ENCODE peak calls at places on chromosomes 16 and 17, in seven cellular contexts. E, I, Y, H, N, X and O are unnamed samples. For H3K4me1 and H3K36me3, the result is how much of the 10 kb centered on the place peaks cover.

GRCh38 chr17:73360961-73361761 is 49.4 kb upstream of the CDC42EP4 start:
- DNase-seq in I (no peak), H (no peak), X (no peak), N (no peak), Y (no peak), E (no peak), O (no peak)

GRCh38 chr17:65219124-65219523 is 82.0 kb downstream of the RGS9 start:
- DNase-seq in N (no peak), I (no peak), X (no peak), Y (no peak), E (no peak), H (no peak), O (no peak)

GRCh38 chr16:53884748-53885147 is 180.8 kb downstream of the FTO start:
- DNase-seq in Y (no peak), N (no peak), I (no peak), H (no peak), X (peak), E (no peak), O (no peak)

GRCh38 chr17:1703063-1703462 is 7.1 kb downstream of the TLCD2 start:
- DNase-seq in E (no peak), N (no peak), Y (no peak), X (peak), H (no peak), I (no peak), O (no peak)

GRCh38 chr17:32970281-32970680 is 21.4 kb upstream of the SPACA3 start:
- DNase-seq in I (no peak), E (no peak), Y (peak), H (no peak), N (no peak), X (no peak), O (no peak)

GRCh38 chr16:53080345-53081031 is 25.7 kb downstream of the CHD9 start:
- DNase-seq in I (no peak), H (peak), E (peak), N (no peak), Y (peak), X (peak), O (peak)

GRCh38 chr17:66493283-66494019 is 191.0 kb downstream of the PRKCA start:
- DNase-seq in X (peak), E (no peak), Y (peak), H (no peak), I (no peak), N (no peak), O (no peak)

GRCh38 chr17:74037320-74037719 is 166.2 kb upstream of the RPL38 start:
- DNase-seq in E (no peak), H (no peak), Y (peak), I (no peak), X (no peak), N (no peak), O (no peak)

GRCh38 chr16:80045944-80046660 is 445.6 kb upstream of the MAF start:
- DNase-seq in Y (no peak), E (no peak), I (no peak), X (no peak), N (no peak), H (no peak), O (no peak)

GRCh38 chr16:72791786-72792185 is 256.1 kb downstream of the ZFHX3 start:
- DNase-seq in H (no peak), E (no peak), I (no peak), Y (no peak), N (no peak), X (no peak), O (no peak)

GRCh38 chr16:63527404-63527803 is 1491.2 kb upstream of the CDH8 start:
- DNase-seq in I (no peak), X (no peak), N (no peak), H (no peak), Y (no peak), E (no peak), O (no peak)

GRCh38 chr16:67806428-67807147 is at the start of the genes RANBP10 and TSNAXIP1:
- DNase-seq in I (peak), E (peak), H (peak), Y (peak), N (peak), X (peak), O (peak)

GRCh38 chr17:73645050-73645871 is 1.0 kb upstream of the SDK2 start:
- DNase-seq in Y (peak), X (no peak), N (no peak), I (peak), E (no peak), H (no peak), O (no peak)

GRCh38 chr17:21039839-21040575 is 2.8 kb downstream of the USP22 start:
- DNase-seq in H (peak), Y (peak), N (no peak), I (no peak), E (peak), X (peak), O (no peak)

GRCh38 chr16:67673712-67674580 is 7.3 kb downstream of the C16orf86 start:
- DNase-seq in N (no peak), E (peak), Y (peak), I (peak), H (peak), X (no peak), O (peak)

GRCh38 chr17:83122834-83123233 is 43.4 kb downstream of the METRNL start:
- DNase-seq in I (no peak), Y (no peak), E (peak), H (no peak), X (no peak), N (no peak), O (no peak)

GRCh38 chr17:51000835-51001638 is 119.6 kb downstream of the SPAG9 start:
- DNase-seq in E (no peak), N (no peak), H (no peak), I (no peak), X (peak), Y (peak), O (peak)

GRCh38 chr16:1538804-1539520 is 5.5 kb downstream of the TMEM204 start:
- DNase-seq in I (peak), Y (no peak), E (no peak), H (no peak), X (no peak), N (no peak), O (no peak)

GRCh38 chr16:56258508-56259424 is 67.5 kb downstream of the GNAO1 start:
- DNase-seq in H (no peak), I (no peak), Y (no peak), N (no peak), X (no peak), E (peak), O (no peak)

GRCh38 chr16:2270070-2270462 is 2.1 kb upstream of the RNPS1 start:
- DNase-seq in N (no peak), I (no peak), E (no peak), H (no peak), X (no peak), Y (no peak), O (no peak)

GRCh38 chr16:26889751-26890150 is 177.0 kb upstream of the C16orf82 start:
- DNase-seq in N (no peak), I (no peak), Y (no peak), E (no peak), X (no peak), H (no peak), O (no peak)

GRCh38 chr17:32019228-32019627 is 12.0 kb downstream of the LRRC37B start:
- DNase-seq in I (no peak), X (no peak), N (no peak), H (no peak), Y (no peak), E (no peak), O (no peak)

GRCh38 chr17:29640413-29640812 is 17.7 kb upstream of the CORO6 start:
- DNase-seq in E (no peak), H (no peak), I (no peak), N (no peak), X (peak), Y (peak), O (no peak)

GRCh38 chr17:72440961-72441360 is 320.1 kb downstream of the SOX9 start:
- DNase-seq in E (no peak), X (no peak), Y (no peak), N (no peak), I (no peak), H (no peak), O (no peak)

GRCh38 chr16:67987460-67988160 is 7.3 kb upstream of the DPEP3 start:
- DNase-seq in I (no peak), X (no peak), N (no peak), H (no peak), E (no peak), Y (no peak), O (peak)

DNA sequence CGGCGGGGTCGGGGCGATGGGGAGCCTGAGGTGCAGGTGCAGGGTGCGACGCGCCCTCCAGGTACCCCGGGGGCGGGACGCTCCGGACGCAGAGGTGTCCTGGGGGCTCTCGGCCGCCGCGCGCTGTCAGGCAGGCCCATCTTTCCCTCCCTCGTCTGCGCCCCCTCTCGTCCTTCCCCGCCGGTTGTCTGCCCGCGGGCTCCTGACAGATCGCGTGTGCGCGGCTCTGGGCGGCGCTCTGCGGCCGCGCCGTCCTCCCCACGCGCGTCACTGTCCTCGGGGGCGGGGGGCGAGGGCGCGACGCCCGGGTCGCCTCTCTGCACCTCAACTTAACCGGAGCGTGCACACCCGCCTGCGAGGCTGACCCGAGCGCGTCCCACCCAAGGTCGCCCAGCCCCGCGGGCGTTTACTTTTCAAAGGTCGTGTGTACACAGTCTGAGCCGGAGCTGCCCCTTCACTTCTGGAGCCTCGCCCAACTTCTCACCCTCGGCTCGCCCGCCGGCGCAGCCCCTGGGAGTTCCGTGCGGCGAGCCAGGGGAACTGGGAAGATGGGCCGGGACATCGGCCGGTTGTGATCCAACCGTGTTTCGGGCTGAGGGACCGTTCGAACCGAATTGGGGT is 512 bp downstream of the AKAP1 start:
- DNase-seq in I (peak), H (no peak), Y (peak), E (peak), N (no peak), X (peak), O (peak)
- TF ChIP-seq CTCF in I (no peak), H (no peak), Y (peak), E (no peak), N (no peak), X (peak), O (no peak)

GRCh38 chr17:80738406-80738805 is 193.8 kb downstream of the RPTOR start:
- DNase-seq in N (no peak), H (no peak), X (no peak), Y (no peak), E (no peak), I (no peak), O (no peak)
- H3K4me1 ChIP-seq in N (under half), H (under half), X (under half), Y (under half), E (under half), I (under half), O (under half)

GRCh38 chr17:41905172-41905571 is 13.6 kb downstream of the ACLY start:
- DNase-seq in E (no peak), X (no peak), Y (no peak), I (no peak), H (no peak), N (no peak), O (no peak)
- H3K36me3 ChIP-seq in E (under half), X (half or more), Y (half or more), I (under half), H (under half), N (half or more), O (half or more)

GRCh38 chr16:7509919-7510705 is 177.5 kb downstream of the RBFOX1 start:
- DNase-seq in N (no peak), Y (no peak), X (no peak), I (no peak), E (no peak), H (no peak), O (no peak)

GRCh38 chr16:7511549-7512260 is 179.1 kb downstream of the RBFOX1 start:
- DNase-seq in X (no peak), N (no peak), H (no peak), Y (no peak), I (no peak), E (no peak), O (no peak)

GRCh38 chr16:7515543-7515942 is 182.9 kb downstream of the RBFOX1 start:
- DNase-seq in X (no peak), I (no peak), N (no peak), H (no peak), Y (no peak), E (no peak), O (no peak)

GRCh38 chr16:7512503-7512902 is 179.9 kb downstream of the RBFOX1 start:
- DNase-seq in E (no peak), H (no peak), Y (no peak), X (no peak), N (no peak), I (no peak), O (no peak)

GRCh38 chr16:7513429-7513828 is 180.8 kb downstream of the RBFOX1 start:
- DNase-seq in Y (no peak), E (no peak), X (no peak), N (no peak), I (no peak), H (no peak), O (no peak)
- TF ChIP-seq CTCF in Y (no peak), E (no peak), X (no peak), N (no peak), I (no peak), H (no peak), O (no peak)

DNA sequence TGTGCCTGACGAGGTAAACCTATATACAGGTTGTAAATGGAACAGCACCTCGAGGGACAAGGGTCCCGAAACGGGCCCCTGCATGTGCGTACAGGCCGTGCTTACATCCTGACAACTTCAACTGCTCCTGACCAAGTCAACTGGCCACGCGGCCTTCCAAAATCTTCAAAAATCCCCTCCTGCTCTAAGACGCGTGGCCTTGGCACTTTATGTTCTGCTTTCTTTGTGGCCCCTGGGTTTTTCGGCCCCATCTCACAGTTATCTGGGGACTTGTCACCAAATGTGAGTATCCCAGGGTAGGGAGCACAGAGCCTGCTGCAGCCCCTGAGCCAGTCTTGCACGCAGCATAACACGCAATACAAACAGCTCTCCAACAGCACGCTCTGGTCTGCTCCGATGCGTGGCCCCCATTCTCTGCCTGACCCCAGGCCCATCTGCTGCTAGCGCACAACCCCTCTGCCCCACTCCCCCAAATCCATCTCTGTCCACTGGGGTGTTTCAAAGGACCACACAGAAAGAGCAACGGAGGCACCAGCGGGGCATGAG is 659 bp downstream of the RPH3AL start:
- DNase-seq in H (no peak), N (no peak), Y (no peak), I (no peak), E (no peak), X (no peak), O (no peak)
- H3K4me1 ChIP-seq in H (under half), N (under half), Y (under half), I (under half), E (under half), X (under half), O (half or more)

GRCh38 chr16:89285381-89285780 is 67.9 kb downstream of the ZNF778 start:
- DNase-seq in Y (no peak), X (no peak), I (no peak), N (no peak), H (no peak), E (no peak), O (no peak)
- H3K36me3 ChIP-seq in Y (under half), X (half or more), I (under half), N (half or more), H (under half), E (under half), O (under half)

GRCh38 chr17:47715669-47716325 is 17.2 kb upstream of the TBX21 start:
- DNase-seq in I (no peak), H (no peak), N (no peak), Y (no peak), X (no peak), E (no peak), O (no peak)

GRCh38 chr17:47717845-47718621 is 15.0 kb upstream of the TBX21 start:
- DNase-seq in E (no peak), Y (no peak), H (no peak), N (no peak), I (no peak), X (no peak), O (no peak)

GRCh38 chr17:47718634-47719405 is 14.2 kb upstream of the TBX21 start:
- DNase-seq in Y (no peak), I (no peak), H (no peak), N (no peak), X (no peak), E (no peak), O (no peak)

GRCh38 chr17:47716381-47716780 is 16.7 kb upstream of the TBX21 start:
- DNase-seq in N (no peak), H (no peak), X (no peak), Y (no peak), E (no peak), I (no peak), O (no peak)

DNA sequence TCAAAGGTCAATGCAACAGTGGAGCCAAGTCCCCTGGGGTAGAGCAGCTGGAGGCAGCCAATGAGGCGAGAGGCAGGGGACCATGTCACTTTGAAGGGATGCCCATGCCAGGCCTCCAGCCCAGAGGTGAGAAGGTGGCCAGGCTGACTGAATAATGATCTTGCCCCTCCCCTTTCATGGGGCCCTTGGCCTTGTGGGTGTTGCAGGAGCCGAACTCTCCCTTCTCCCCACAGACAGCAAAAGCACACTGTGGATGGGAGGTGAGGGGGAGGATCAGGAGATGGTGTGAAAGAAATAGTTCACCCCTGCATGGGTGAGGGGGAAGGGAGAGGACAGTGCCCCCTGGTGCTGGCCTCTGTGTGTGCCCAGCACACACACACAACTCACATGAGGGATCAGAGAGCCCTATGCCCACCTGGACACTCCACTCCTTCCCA is 15.8 kb upstream of the TBX21 start:
- DNase-seq in H (no peak), N (no peak), E (no peak), X (no peak), I (no peak), Y (no peak), O (no peak)
- TF ChIP-seq CTCF in H (no peak), N (no peak), E (no peak), X (peak), I (peak), Y (peak), O (no peak)

GRCh38 chr17:38872671-38873385 is 3.0 kb downstream of the LASP1 start:
- DNase-seq in Y (no peak), X (no peak), H (no peak), I (no peak), N (no peak), E (no peak), O (no peak)

GRCh38 chr17:38877130-38877851 is 7.4 kb downstream of the LASP1 start:
- DNase-seq in N (no peak), Y (no peak), I (peak), X (no peak), E (no peak), H (no peak), O (no peak)

GRCh38 chr17:38873646-38874380 is 4.0 kb downstream of the LASP1 start:
- DNase-seq in X (no peak), H (no peak), N (no peak), Y (no peak), I (no peak), E (no peak), O (no peak)

GRCh38 chr17:38874505-38875419 is 4.9 kb downstream of the LASP1 start:
- DNase-seq in H (no peak), I (peak), N (no peak), E (no peak), X (no peak), Y (peak), O (no peak)

DNA sequence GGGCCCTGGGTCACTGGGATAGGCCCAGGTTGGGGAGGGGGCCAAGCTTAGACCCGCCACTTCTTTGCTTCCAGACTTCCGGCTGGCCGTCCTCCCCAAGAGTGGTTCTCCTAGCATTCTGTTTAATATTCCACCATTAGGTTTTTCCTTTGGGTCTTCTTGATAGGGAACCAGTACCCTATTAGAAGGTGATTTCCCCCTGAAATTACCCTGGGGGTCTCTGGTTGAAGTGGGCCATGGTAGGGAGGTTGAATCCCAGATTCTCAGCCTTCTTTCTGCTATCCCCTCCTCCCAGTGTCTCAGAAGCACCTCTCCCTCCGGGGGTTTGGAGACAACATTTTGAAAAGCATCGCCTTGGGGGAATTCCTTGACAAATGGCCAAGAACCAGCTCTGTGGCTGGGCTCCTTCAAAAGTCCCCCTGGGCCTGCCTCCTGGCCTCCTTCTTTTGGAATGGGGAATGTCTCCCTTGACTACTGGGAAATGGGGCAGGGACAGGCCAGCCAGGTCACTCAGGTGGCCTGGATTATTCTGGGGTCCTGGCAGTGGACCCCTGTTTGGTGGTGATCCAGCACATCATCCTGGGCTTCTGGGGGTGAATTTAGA is 5.7 kb downstream of the LASP1 start:
- DNase-seq in H (no peak), E (no peak), N (no peak), I (peak), Y (peak), X (no peak), O (no peak)
- H3K4me1 ChIP-seq in H (half or more), E (half or more), N (half or more), I (half or more), Y (under half), X (half or more), O (half or more)

GRCh38 chr17:80384078-80384960 is 30.6 kb upstream of the ENDOV start:
- DNase-seq in I (no peak), Y (no peak), X (no peak), N (no peak), E (peak), H (no peak), O (no peak)

GRCh38 chr17:80385046-80385445 is 29.9 kb upstream of the ENDOV start:
- DNase-seq in X (no peak), H (no peak), I (no peak), E (peak), N (no peak), Y (no peak), O (no peak)

GRCh38 chr17:80388175-80388574 is 26.8 kb upstream of the ENDOV start:
- DNase-seq in X (no peak), Y (no peak), E (no peak), H (no peak), I (no peak), N (no peak), O (no peak)

GRCh38 chr17:80387071-80387470 is 27.9 kb upstream of the ENDOV start:
- DNase-seq in I (no peak), E (no peak), Y (no peak), H (no peak), N (no peak), X (no peak), O (no peak)

DNA sequence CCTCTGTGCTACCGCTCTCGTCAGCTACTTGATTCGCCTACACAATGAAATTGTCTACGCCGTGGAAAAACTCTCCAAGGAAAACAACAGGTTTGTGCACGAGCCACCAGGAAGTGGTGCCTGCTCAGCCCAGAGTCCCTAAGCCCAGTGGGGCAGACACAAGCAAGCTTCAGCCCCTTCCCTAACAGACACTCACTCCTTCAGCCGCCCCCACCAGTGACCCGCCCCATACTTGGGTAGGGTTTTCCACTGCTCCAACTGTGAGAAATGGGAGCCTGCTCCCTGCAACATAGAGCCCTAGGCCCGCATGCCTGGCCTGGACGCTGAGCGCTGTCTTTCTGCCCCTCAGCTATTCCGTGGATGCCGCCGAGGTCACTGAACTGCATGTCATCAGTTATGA is 28.6 kb upstream of the ENDOV start:
- DNase-seq in X (no peak), N (no peak), E (peak), I (no peak), Y (no peak), H (no peak), O (no peak)
- H3K36me3 ChIP-seq in X (half or more), N (half or more), E (under half), I (half or more), Y (under half), H (under half), O (half or more)